ENCODE peak calls at places on chromosomes 7 and 10, in seven cellular contexts. One of them, this sample, is unnamed. For H3K4me1, the result is how much of the 10 kb centered on the place peaks cover.

GRCh38 chr7:156019308-156019707 is 207.0 kb upstream of the SHH start:
- DNase-seq in neuronal stem cell: no peak
- DNase-seq in IMR-90: no peak
- DNase-seq in mesendoderm: no peak
- DNase-seq in H1: peak
- DNase-seq in H9: no peak
- DNase-seq in trophoblast cell: no peak
- DNase-seq in this sample: no peak

GRCh38 chr10:3529691-3530090 is 255.3 kb downstream of the KLF6 start:
- DNase-seq in neuronal stem cell: no peak
- DNase-seq in IMR-90: no peak
- DNase-seq in mesendoderm: no peak
- DNase-seq in H1: no peak
- DNase-seq in H9: no peak
- DNase-seq in trophoblast cell: no peak
- DNase-seq in this sample: no peak

GRCh38 chr7:32020760-32021159 is 49.4 kb downstream of the PDE1C start:
- DNase-seq in neuronal stem cell: no peak
- DNase-seq in IMR-90: peak
- DNase-seq in mesendoderm: no peak
- DNase-seq in H1: no peak
- DNase-seq in H9: no peak
- DNase-seq in trophoblast cell: no peak
- DNase-seq in this sample: peak

GRCh38 chr7:41003031-41003925 is 699.6 kb downstream of the INHBA start:
- DNase-seq in neuronal stem cell: peak
- DNase-seq in IMR-90: peak
- DNase-seq in mesendoderm: peak
- DNase-seq in H1: peak
- DNase-seq in H9: peak
- DNase-seq in trophoblast cell: peak
- DNase-seq in this sample: no peak

GRCh38 chr7:27129729-27130539 is 623 bp downstream of the HOXA4 start:
- DNase-seq in neuronal stem cell: no peak
- DNase-seq in IMR-90: no peak
- DNase-seq in mesendoderm: no peak
- DNase-seq in H1: peak
- DNase-seq in H9: no peak
- DNase-seq in trophoblast cell: peak
- DNase-seq in this sample: peak

GRCh38 chr10:2985729-2986232 is 81.6 kb upstream of the PFKP start:
- DNase-seq in neuronal stem cell: no peak
- DNase-seq in IMR-90: peak
- DNase-seq in mesendoderm: peak
- DNase-seq in H1: no peak
- DNase-seq in H9: peak
- DNase-seq in trophoblast cell: peak
- DNase-seq in this sample: peak

GRCh38 chr10:11058965-11059364 is 41.3 kb downstream of the CELF2 start:
- DNase-seq in neuronal stem cell: no peak
- DNase-seq in IMR-90: peak
- DNase-seq in mesendoderm: peak
- DNase-seq in H1: no peak
- DNase-seq in H9: no peak
- DNase-seq in trophoblast cell: no peak
- DNase-seq in this sample: peak

GRCh38 chr7:1022801-1023465 is 21.4 kb upstream of the GPR146 start:
- DNase-seq in neuronal stem cell: no peak
- DNase-seq in IMR-90: no peak
- DNase-seq in mesendoderm: no peak
- DNase-seq in H1: no peak
- DNase-seq in H9: no peak
- DNase-seq in trophoblast cell: no peak
- DNase-seq in this sample: no peak

GRCh38 chr7:51786284-51786683 is 469.7 kb upstream of the COBL start:
- DNase-seq in neuronal stem cell: no peak
- DNase-seq in IMR-90: no peak
- DNase-seq in mesendoderm: no peak
- DNase-seq in H1: no peak
- DNase-seq in H9: no peak
- DNase-seq in trophoblast cell: no peak
- DNase-seq in this sample: no peak

GRCh38 chr10:63515002-63515763 is 6.0 kb upstream of the REEP3 start:
- DNase-seq in neuronal stem cell: no peak
- DNase-seq in IMR-90: peak
- DNase-seq in mesendoderm: peak
- DNase-seq in H1: no peak
- DNase-seq in H9: peak
- DNase-seq in trophoblast cell: peak
- DNase-seq in this sample: peak

GRCh38 chr10:47246409-47247189 is 53.4 kb upstream of the GDF10 start:
- DNase-seq in neuronal stem cell: no peak
- DNase-seq in IMR-90: no peak
- DNase-seq in mesendoderm: no peak
- DNase-seq in H1: no peak
- DNase-seq in H9: peak
- DNase-seq in trophoblast cell: no peak
- DNase-seq in this sample: no peak

GRCh38 chr10:99461230-99461629 is 30.8 kb upstream of the GOT1 start:
- DNase-seq in neuronal stem cell: no peak
- DNase-seq in IMR-90: peak
- DNase-seq in mesendoderm: peak
- DNase-seq in H1: no peak
- DNase-seq in H9: no peak
- DNase-seq in trophoblast cell: peak
- DNase-seq in this sample: peak

GRCh38 chr7:55550010-55550409 is 22.3 kb downstream of the VOPP1 start:
- DNase-seq in neuronal stem cell: no peak
- DNase-seq in IMR-90: no peak
- DNase-seq in mesendoderm: no peak
- DNase-seq in H1: no peak
- DNase-seq in H9: no peak
- DNase-seq in trophoblast cell: peak
- DNase-seq in this sample: no peak

GRCh38 chr10:29712108-29712507 is 77.3 kb upstream of the SVIL start:
- DNase-seq in neuronal stem cell: no peak
- DNase-seq in IMR-90: peak
- DNase-seq in mesendoderm: peak
- DNase-seq in H1: no peak
- DNase-seq in H9: peak
- DNase-seq in trophoblast cell: peak
- DNase-seq in this sample: no peak

GRCh38 chr7:149642579-149642978 is 130.8 kb downstream of the ZNF467 start:
- DNase-seq in neuronal stem cell: no peak
- DNase-seq in IMR-90: no peak
- DNase-seq in mesendoderm: no peak
- DNase-seq in H1: no peak
- DNase-seq in H9: no peak
- DNase-seq in trophoblast cell: no peak
- DNase-seq in this sample: no peak

GRCh38 chr10:93027508-93027907 is 33.1 kb upstream of the CYP26C1 start:
- DNase-seq in neuronal stem cell: no peak
- DNase-seq in IMR-90: no peak
- DNase-seq in mesendoderm: no peak
- DNase-seq in H1: no peak
- DNase-seq in H9: no peak
- DNase-seq in trophoblast cell: no peak
- DNase-seq in this sample: no peak

GRCh38 chr10:124448696-124449169 is 1.1 kb downstream of the NKX1-2 start:
- DNase-seq in neuronal stem cell: no peak
- DNase-seq in IMR-90: no peak
- DNase-seq in mesendoderm: peak
- DNase-seq in H1: peak
- DNase-seq in H9: no peak
- DNase-seq in trophoblast cell: no peak
- DNase-seq in this sample: no peak

GRCh38 chr10:94042001-94042813 is 48.5 kb downstream of the PLCE1 start:
- DNase-seq in neuronal stem cell: no peak
- DNase-seq in IMR-90: peak
- DNase-seq in mesendoderm: peak
- DNase-seq in H1: no peak
- DNase-seq in H9: peak
- DNase-seq in trophoblast cell: peak
- DNase-seq in this sample: peak

GRCh38 chr10:11931038-11931437 is 107.9 kb downstream of the PROSER2 start:
- DNase-seq in neuronal stem cell: no peak
- DNase-seq in IMR-90: no peak
- DNase-seq in mesendoderm: no peak
- DNase-seq in H1: no peak
- DNase-seq in H9: no peak
- DNase-seq in trophoblast cell: peak
- DNase-seq in this sample: peak

GRCh38 chr7:5270788-5271187 is 12.0 kb upstream of the SLC29A4 start:
- DNase-seq in neuronal stem cell: no peak
- DNase-seq in IMR-90: no peak
- DNase-seq in mesendoderm: no peak
- DNase-seq in H1: no peak
- DNase-seq in H9: no peak
- DNase-seq in trophoblast cell: no peak
- DNase-seq in this sample: no peak

GRCh38 chr7:5266148-5267028 is 16.4 kb upstream of the SLC29A4 start:
- DNase-seq in neuronal stem cell: no peak
- DNase-seq in IMR-90: no peak
- DNase-seq in mesendoderm: peak
- DNase-seq in H1: no peak
- DNase-seq in H9: peak
- DNase-seq in trophoblast cell: no peak
- DNase-seq in this sample: peak
- H3K4me1 ChIP-seq in neuronal stem cell: under half
- H3K4me1 ChIP-seq in IMR-90: under half
- H3K4me1 ChIP-seq in mesendoderm: under half
- H3K4me1 ChIP-seq in H1: under half
- H3K4me1 ChIP-seq in H9: under half
- H3K4me1 ChIP-seq in trophoblast cell: under half
- H3K4me1 ChIP-seq in this sample: under half

DNA sequence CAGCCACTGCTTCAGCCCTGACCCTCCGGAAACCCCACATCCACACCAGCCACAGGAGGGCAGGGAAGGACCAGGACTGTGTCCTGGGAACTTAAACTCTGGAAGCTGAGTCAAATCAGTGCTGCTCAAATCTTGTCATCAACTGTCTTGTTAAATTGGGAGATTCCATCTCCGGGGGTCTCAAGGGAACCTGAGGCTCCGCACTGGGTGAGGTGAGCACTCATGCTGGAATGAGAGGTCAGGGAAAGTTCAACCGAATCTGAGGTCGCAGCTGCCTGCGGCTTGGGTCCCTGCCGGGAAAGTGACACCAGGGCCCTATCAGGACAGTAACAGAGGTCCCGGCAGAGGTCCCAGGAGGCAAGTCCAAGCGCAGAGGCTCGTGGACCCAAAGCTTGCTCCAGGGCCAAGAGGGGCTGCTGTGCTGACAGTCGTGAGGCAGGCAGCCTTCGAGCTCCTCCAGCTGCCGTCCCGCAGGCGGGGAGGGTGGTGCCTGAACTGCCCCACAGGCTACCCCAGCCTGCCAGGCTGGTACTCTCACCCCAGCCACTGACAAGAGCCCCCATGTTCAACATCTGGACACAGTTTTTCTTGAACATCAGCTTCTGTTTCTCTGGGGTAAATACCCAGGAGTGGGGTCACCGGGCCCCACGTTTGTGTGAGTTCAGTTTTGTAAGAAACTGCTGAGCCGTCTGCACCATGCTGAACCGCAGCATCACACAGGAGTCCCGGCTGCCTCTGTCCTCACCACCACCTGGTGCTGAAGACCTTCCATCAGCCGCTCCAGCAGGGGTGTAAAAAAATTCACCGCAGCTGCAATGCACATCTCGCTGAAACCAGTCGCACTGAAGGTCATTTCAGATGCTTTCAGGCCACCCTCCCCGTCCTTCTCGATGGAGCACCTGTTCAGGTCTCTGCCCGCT is 101.0 kb downstream of the DIP2C start:
- DNase-seq in neuronal stem cell: no peak
- DNase-seq in IMR-90: peak
- DNase-seq in mesendoderm: peak
- DNase-seq in H1: no peak
- DNase-seq in H9: no peak
- DNase-seq in trophoblast cell: no peak
- DNase-seq in this sample: peak
- H3K18ac ChIP-seq in neuronal stem cell: peak
- H3K18ac ChIP-seq in IMR-90: no peak
- H3K18ac ChIP-seq in mesendoderm: no peak
- H3K18ac ChIP-seq in H1: no peak
- H3K18ac ChIP-seq in H9: no peak
- H3K18ac ChIP-seq in trophoblast cell: peak
- H3K18ac ChIP-seq in this sample: peak

DNA sequence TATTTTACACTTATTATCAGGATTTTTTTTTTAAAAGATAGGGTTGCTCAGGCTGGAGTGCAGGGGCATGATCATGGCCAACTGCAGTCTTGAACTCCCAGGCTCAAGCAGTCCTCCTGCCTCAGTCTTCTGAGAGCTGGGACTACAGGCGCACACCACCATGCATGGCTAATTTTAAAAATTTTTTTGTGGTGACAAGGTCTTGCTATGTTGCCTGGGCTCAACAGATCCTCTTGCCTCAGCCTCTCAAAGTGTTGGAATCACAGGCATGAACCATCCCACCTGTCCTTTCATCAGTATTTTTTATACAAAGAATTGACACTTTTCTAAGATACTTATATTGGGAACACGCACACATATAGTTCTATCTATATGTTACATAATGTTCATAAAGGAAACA is 99.3 kb downstream of the PIP4K2A start:
- DNase-seq in neuronal stem cell: no peak
- DNase-seq in IMR-90: no peak
- DNase-seq in mesendoderm: no peak
- DNase-seq in H1: no peak
- DNase-seq in H9: no peak
- DNase-seq in trophoblast cell: peak
- DNase-seq in this sample: no peak
- H3K4me1 ChIP-seq in neuronal stem cell: under half
- H3K4me1 ChIP-seq in IMR-90: under half
- H3K4me1 ChIP-seq in mesendoderm: under half
- H3K4me1 ChIP-seq in H1: under half
- H3K4me1 ChIP-seq in H9: under half
- H3K4me1 ChIP-seq in trophoblast cell: under half
- H3K4me1 ChIP-seq in this sample: under half

DNA sequence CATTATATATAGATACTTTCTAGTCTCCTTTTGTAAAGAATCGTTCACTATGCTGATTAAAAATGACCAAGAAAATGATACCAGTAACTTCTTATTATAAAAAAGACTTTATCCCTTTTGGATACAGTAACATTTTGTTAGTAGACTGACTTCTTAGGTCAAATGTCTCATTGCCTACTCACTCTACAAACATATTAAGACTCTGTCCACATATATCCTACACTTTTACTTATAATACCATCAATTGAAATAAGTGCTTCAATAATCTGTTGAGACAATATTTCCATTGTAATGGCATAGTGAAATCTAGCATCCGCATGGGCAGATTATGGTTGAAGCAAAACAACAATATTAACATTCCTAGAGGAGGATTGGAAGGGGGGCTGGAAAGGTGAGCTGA is 180.6 kb downstream of the ARL4A start:
- DNase-seq in neuronal stem cell: no peak
- DNase-seq in IMR-90: no peak
- DNase-seq in mesendoderm: no peak
- DNase-seq in H1: no peak
- DNase-seq in H9: no peak
- DNase-seq in trophoblast cell: no peak
- DNase-seq in this sample: no peak
- H3K18ac ChIP-seq in neuronal stem cell: no peak
- H3K18ac ChIP-seq in IMR-90: no peak
- H3K18ac ChIP-seq in mesendoderm: no peak
- H3K18ac ChIP-seq in H1: no peak
- H3K18ac ChIP-seq in H9: no peak
- H3K18ac ChIP-seq in trophoblast cell: no peak
- H3K18ac ChIP-seq in this sample: no peak

This sample was measured in mesenchymal stem cell.